ENCODE peak calls at places on chromosome 14, in five cellular contexts. One of them, this sample, is unnamed.

GRCh38 chr14:96585672-96586013 is 83.5 kb downstream of the PAPOLA start:
- DNase-seq in omental fat pad: no peak
- DNase-seq in bronchial epithelial cell: no peak
- DNase-seq in AG04450: no peak
- DNase-seq in mesothelial cell of epicardium: no peak
- DNase-seq in this sample: no peak

GRCh38 chr14:22850944-22851790 is 14.8 kb downstream of the MMP14 start:
- DNase-seq in omental fat pad: peak; percentile 53
- DNase-seq in bronchial epithelial cell: peak; percentile 93
- DNase-seq in AG04450: peak; percentile 82
- DNase-seq in mesothelial cell of epicardium: no peak
- DNase-seq in this sample: no peak

GRCh38 chr14:68355415-68355814 is 437.5 kb downstream of the ZFP36L1 start:
- DNase-seq in omental fat pad: no peak
- DNase-seq in bronchial epithelial cell: no peak
- DNase-seq in AG04450: no peak
- DNase-seq in mesothelial cell of epicardium: no peak
- DNase-seq in this sample: no peak

GRCh38 chr14:22520235-22520634 is 68.8 kb downstream of the DAD1 start:
- DNase-seq in omental fat pad: no peak
- DNase-seq in bronchial epithelial cell: peak; percentile 81
- DNase-seq in AG04450: peak; percentile 45
- DNase-seq in mesothelial cell of epicardium: no peak
- DNase-seq in this sample: peak; percentile 38

GRCh38 chr14:51117579-51117978 is 22.7 kb upstream of the TRIM9 start:
- DNase-seq in omental fat pad: no peak
- DNase-seq in bronchial epithelial cell: no peak
- DNase-seq in AG04450: no peak
- DNase-seq in mesothelial cell of epicardium: no peak
- DNase-seq in this sample: no peak

GRCh38 chr14:49997991-49998390 is 105.1 kb downstream of the ARF6 start:
- DNase-seq in omental fat pad: no peak
- DNase-seq in bronchial epithelial cell: no peak
- DNase-seq in AG04450: no peak
- DNase-seq in mesothelial cell of epicardium: no peak
- DNase-seq in this sample: no peak

GRCh38 chr14:105885561-105886320 is 359.4 kb downstream of the TMEM121 start:
- DNase-seq in omental fat pad: no peak
- DNase-seq in bronchial epithelial cell: no peak
- DNase-seq in AG04450: no peak
- DNase-seq in mesothelial cell of epicardium: peak; percentile 27
- DNase-seq in this sample: no peak

GRCh38 chr14:70808402-70809237 is 693 bp downstream of the MAP3K9 start:
- DNase-seq in omental fat pad: no peak
- DNase-seq in bronchial epithelial cell: no peak
- DNase-seq in AG04450: no peak
- DNase-seq in mesothelial cell of epicardium: no peak
- DNase-seq in this sample: no peak

GRCh38 chr14:93747102-93747501 is 41.2 kb downstream of the PRIMA1 start:
- DNase-seq in omental fat pad: no peak
- DNase-seq in bronchial epithelial cell: no peak
- DNase-seq in AG04450: no peak
- DNase-seq in mesothelial cell of epicardium: no peak
- DNase-seq in this sample: no peak

GRCh38 chr14:88698651-88699050 is 94.1 kb downstream of the EML5 start:
- DNase-seq in omental fat pad: no peak
- DNase-seq in bronchial epithelial cell: peak; percentile 96
- DNase-seq in AG04450: no peak
- DNase-seq in mesothelial cell of epicardium: no peak
- DNase-seq in this sample: no peak

GRCh38 chr14:104315169-104315568 is 176.8 kb downstream of the KIF26A start:
- DNase-seq in omental fat pad: no peak
- DNase-seq in bronchial epithelial cell: no peak
- DNase-seq in AG04450: no peak
- DNase-seq in mesothelial cell of epicardium: no peak
- DNase-seq in this sample: no peak

GRCh38 chr14:74519316-74520074 is 25.9 kb downstream of the ISCA2 start:
- DNase-seq in omental fat pad: no peak
- DNase-seq in bronchial epithelial cell: no peak
- DNase-seq in AG04450: no peak
- DNase-seq in mesothelial cell of epicardium: no peak
- DNase-seq in this sample: no peak

DNA sequence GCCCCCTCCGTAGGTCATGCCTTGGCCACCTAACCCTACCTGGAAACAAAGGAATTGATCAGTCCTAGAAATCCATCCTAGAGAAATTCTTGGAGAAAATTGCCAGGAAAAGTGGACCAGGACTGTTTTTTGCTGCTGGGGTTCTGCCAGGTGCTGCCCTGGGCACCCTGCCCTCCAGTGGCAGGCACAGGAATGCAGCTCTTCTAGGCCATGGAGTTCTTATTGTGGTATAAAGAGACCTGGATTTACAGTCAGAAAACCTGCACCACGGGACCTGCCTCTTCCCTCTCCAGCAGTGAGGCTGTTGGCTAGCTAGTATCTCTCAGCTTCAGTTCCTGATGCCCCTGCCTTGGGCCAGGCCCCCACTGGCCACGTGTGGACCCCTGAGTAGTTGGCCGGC is 59.7 kb downstream of the SLC24A4 start:
- DNase-seq in omental fat pad: no peak
- DNase-seq in bronchial epithelial cell: peak; percentile 13
- DNase-seq in AG04450: no peak
- DNase-seq in mesothelial cell of epicardium: no peak
- DNase-seq in this sample: no peak
- TF ChIP-seq CTCF in omental fat pad: no peak
- TF ChIP-seq CTCF in bronchial epithelial cell: peak; percentile 59
- TF ChIP-seq CTCF in AG04450: no peak
- TF ChIP-seq CTCF in mesothelial cell of epicardium: no peak
- TF ChIP-seq CTCF in this sample: peak; percentile 32

DNA sequence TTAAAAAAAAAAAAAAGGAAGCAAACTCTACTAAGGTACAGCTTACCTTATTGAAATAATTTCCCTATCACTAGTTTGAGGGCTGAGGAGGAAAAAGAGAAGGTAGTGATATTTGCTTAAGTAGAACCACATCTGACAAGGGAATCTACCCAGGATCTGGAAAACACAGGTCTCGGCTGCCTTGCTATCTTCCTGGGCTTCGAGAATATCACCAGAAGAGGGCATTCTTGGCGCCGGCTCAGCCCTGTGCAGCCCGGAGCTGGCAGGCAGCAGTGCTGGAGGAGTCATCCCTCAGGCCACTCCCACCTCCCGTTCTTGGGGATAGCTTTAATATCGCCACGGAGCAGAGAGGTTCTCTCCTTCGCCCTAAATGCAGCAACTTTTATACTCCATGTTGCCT is 1181.2 kb downstream of the VRK1 start:
- DNase-seq in omental fat pad: no peak
- DNase-seq in bronchial epithelial cell: peak; percentile 77
- DNase-seq in AG04450: no peak
- DNase-seq in mesothelial cell of epicardium: peak; percentile 77
- DNase-seq in this sample: no peak
- TF ChIP-seq CTCF in omental fat pad: no peak
- TF ChIP-seq CTCF in bronchial epithelial cell: peak; percentile 67
- TF ChIP-seq CTCF in AG04450: no peak
- TF ChIP-seq CTCF in mesothelial cell of epicardium: no peak
- TF ChIP-seq CTCF in this sample: peak; percentile 24

GRCh38 chr14:90783344-90783743 is 32.9 kb downstream of the TTC7B start:
- DNase-seq in omental fat pad: no peak
- DNase-seq in bronchial epithelial cell: no peak
- DNase-seq in AG04450: no peak
- DNase-seq in mesothelial cell of epicardium: no peak
- DNase-seq in this sample: no peak
- TF ChIP-seq CTCF in omental fat pad: no peak
- TF ChIP-seq CTCF in bronchial epithelial cell: no peak
- TF ChIP-seq CTCF in AG04450: no peak
- TF ChIP-seq CTCF in mesothelial cell of epicardium: no peak
- TF ChIP-seq CTCF in this sample: no peak

DNA sequence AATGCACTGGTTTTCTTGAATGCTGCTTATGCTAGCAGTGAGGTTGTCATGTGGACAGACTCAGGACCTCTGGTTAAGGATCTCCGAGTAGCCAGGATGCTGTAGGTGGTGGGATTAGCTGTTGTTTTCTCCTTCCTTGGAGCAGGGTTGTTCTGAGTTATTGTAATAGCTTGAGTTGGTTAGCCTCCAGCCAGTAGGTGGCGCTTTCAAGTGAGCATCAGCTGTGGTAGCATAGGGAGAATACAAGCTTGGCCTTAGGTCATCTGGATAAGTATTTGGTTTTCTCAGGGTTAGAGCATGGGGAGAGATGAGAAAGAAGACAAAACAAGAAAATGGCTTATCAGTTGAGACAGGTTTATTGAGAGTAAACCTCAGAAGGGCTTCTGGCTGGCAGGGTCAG is 299.7 kb upstream of the FBXO33 start:
- DNase-seq in omental fat pad: no peak
- DNase-seq in bronchial epithelial cell: no peak
- DNase-seq in AG04450: no peak
- DNase-seq in mesothelial cell of epicardium: no peak
- DNase-seq in this sample: no peak
- TF ChIP-seq CTCF in omental fat pad: no peak
- TF ChIP-seq CTCF in bronchial epithelial cell: no peak
- TF ChIP-seq CTCF in AG04450: no peak
- TF ChIP-seq CTCF in mesothelial cell of epicardium: no peak
- TF ChIP-seq CTCF in this sample: no peak

GRCh38 chr14:72975776-72976175 is 49.5 kb downstream of the DCAF4 start:
- DNase-seq in omental fat pad: no peak
- DNase-seq in bronchial epithelial cell: no peak
- DNase-seq in AG04450: no peak
- DNase-seq in mesothelial cell of epicardium: no peak
- DNase-seq in this sample: no peak
- TF ChIP-seq CTCF in omental fat pad: no peak
- TF ChIP-seq CTCF in bronchial epithelial cell: no peak
- TF ChIP-seq CTCF in AG04450: peak; percentile 3
- TF ChIP-seq CTCF in mesothelial cell of epicardium: no peak
- TF ChIP-seq CTCF in this sample: peak; percentile 9